ENCODE peak calls at places on chromosomes 16 and 17, in nine cellular contexts. One of them, this sample, is unnamed.

GRCh38 chr16:67100569-67101300 is 9.0 kb upstream of the PHAF1 start:
- DNase-seq in OCI-LY7: peak; percentile 44
- DNase-seq in kidney: no peak
- DNase-seq in A549: peak; percentile 51
- DNase-seq in bronchial epithelial cell: no peak
- DNase-seq in dorsolateral prefrontal cortex: no peak
- DNase-seq in HFF-Myc: no peak
- DNase-seq in HCT116: no peak
- DNase-seq in fibroblast of lung: peak; percentile 70
- DNase-seq in this sample: peak; percentile 64

GRCh38 chr16:31138621-31139578 is 3.4 kb upstream of the PRSS8 start:
- DNase-seq in HCT116: peak; percentile 84
- DNase-seq in OCI-LY7: no peak
- DNase-seq in kidney: peak; percentile 95
- DNase-seq in A549: peak; percentile 64
- DNase-seq in fibroblast of lung: peak; percentile 37
- DNase-seq in dorsolateral prefrontal cortex: no peak
- DNase-seq in HFF-Myc: no peak
- DNase-seq in bronchial epithelial cell: peak; percentile 86
- DNase-seq in this sample: peak; percentile 62

GRCh38 chr16:88303890-88304819 is 78.6 kb upstream of the ZNF469 start:
- DNase-seq in A549: no peak
- DNase-seq in kidney: peak; percentile 86
- DNase-seq in fibroblast of lung: peak; percentile 95
- DNase-seq in HCT116: no peak
- DNase-seq in bronchial epithelial cell: peak; percentile 49
- DNase-seq in HFF-Myc: peak; percentile 63
- DNase-seq in OCI-LY7: no peak
- DNase-seq in dorsolateral prefrontal cortex: no peak
- DNase-seq in this sample: peak; percentile 94

GRCh38 chr17:38583176-38583575 is 22.6 kb downstream of the SRCIN1 start:
- DNase-seq in dorsolateral prefrontal cortex: no peak
- DNase-seq in OCI-LY7: no peak
- DNase-seq in fibroblast of lung: no peak
- DNase-seq in HCT116: no peak
- DNase-seq in kidney: no peak
- DNase-seq in bronchial epithelial cell: no peak
- DNase-seq in HFF-Myc: no peak
- DNase-seq in A549: no peak
- DNase-seq in this sample: no peak

GRCh38 chr16:24853830-24854229 is 8.1 kb downstream of the SLC5A11 start:
- DNase-seq in kidney: no peak
- DNase-seq in fibroblast of lung: peak; percentile 36
- DNase-seq in HFF-Myc: no peak
- DNase-seq in A549: peak; percentile 86
- DNase-seq in bronchial epithelial cell: peak; percentile 54
- DNase-seq in HCT116: no peak
- DNase-seq in dorsolateral prefrontal cortex: peak; percentile 85
- DNase-seq in OCI-LY7: no peak
- DNase-seq in this sample: peak; percentile 72

GRCh38 chr17:36687736-36688135 is 86.4 kb downstream of the MRM1 start:
- DNase-seq in A549: no peak
- DNase-seq in kidney: no peak
- DNase-seq in OCI-LY7: no peak
- DNase-seq in fibroblast of lung: no peak
- DNase-seq in dorsolateral prefrontal cortex: no peak
- DNase-seq in HCT116: no peak
- DNase-seq in HFF-Myc: no peak
- DNase-seq in bronchial epithelial cell: no peak
- DNase-seq in this sample: no peak

GRCh38 chr17:61353211-61353610 is 46.4 kb upstream of the TBX2 start:
- DNase-seq in dorsolateral prefrontal cortex: no peak
- DNase-seq in kidney: no peak
- DNase-seq in bronchial epithelial cell: no peak
- DNase-seq in HFF-Myc: no peak
- DNase-seq in HCT116: no peak
- DNase-seq in fibroblast of lung: no peak
- DNase-seq in OCI-LY7: no peak
- DNase-seq in A549: no peak
- DNase-seq in this sample: no peak

GRCh38 chr17:75326587-75326955 is 37.3 kb upstream of the SLC25A19 start:
- DNase-seq in bronchial epithelial cell: no peak
- DNase-seq in A549: no peak
- DNase-seq in HCT116: no peak
- DNase-seq in OCI-LY7: no peak
- DNase-seq in fibroblast of lung: no peak
- DNase-seq in HFF-Myc: no peak
- DNase-seq in kidney: no peak
- DNase-seq in dorsolateral prefrontal cortex: no peak
- DNase-seq in this sample: no peak

GRCh38 chr17:50946223-50946890 is 80.2 kb upstream of the TOB1 start:
- DNase-seq in fibroblast of lung: no peak
- DNase-seq in dorsolateral prefrontal cortex: no peak
- DNase-seq in bronchial epithelial cell: no peak
- DNase-seq in OCI-LY7: no peak
- DNase-seq in HFF-Myc: no peak
- DNase-seq in A549: no peak
- DNase-seq in HCT116: no peak
- DNase-seq in kidney: no peak
- DNase-seq in this sample: no peak

GRCh38 chr17:21772321-21772720 is 80.0 kb downstream of the KCNJ18 start:
- DNase-seq in fibroblast of lung: no peak
- DNase-seq in OCI-LY7: no peak
- DNase-seq in A549: no peak
- DNase-seq in HCT116: no peak
- DNase-seq in kidney: no peak
- DNase-seq in dorsolateral prefrontal cortex: peak; percentile 10
- DNase-seq in bronchial epithelial cell: no peak
- DNase-seq in HFF-Myc: no peak
- DNase-seq in this sample: no peak

GRCh38 chr16:69906838-69907301 is 44.3 kb upstream of the CLEC18A start:
- DNase-seq in kidney: no peak
- DNase-seq in HFF-Myc: peak; percentile 75
- DNase-seq in bronchial epithelial cell: peak; percentile 23
- DNase-seq in fibroblast of lung: peak; percentile 80
- DNase-seq in HCT116: no peak
- DNase-seq in dorsolateral prefrontal cortex: no peak
- DNase-seq in OCI-LY7: no peak
- DNase-seq in A549: no peak
- DNase-seq in this sample: peak; percentile 30

GRCh38 chr16:67664871-67665270 is 1.7 kb downstream of the ENKD1 start:
- DNase-seq in HCT116: no peak
- DNase-seq in kidney: no peak
- DNase-seq in A549: no peak
- DNase-seq in HFF-Myc: no peak
- DNase-seq in OCI-LY7: no peak
- DNase-seq in bronchial epithelial cell: no peak
- DNase-seq in dorsolateral prefrontal cortex: no peak
- DNase-seq in fibroblast of lung: no peak
- DNase-seq in this sample: no peak

DNA sequence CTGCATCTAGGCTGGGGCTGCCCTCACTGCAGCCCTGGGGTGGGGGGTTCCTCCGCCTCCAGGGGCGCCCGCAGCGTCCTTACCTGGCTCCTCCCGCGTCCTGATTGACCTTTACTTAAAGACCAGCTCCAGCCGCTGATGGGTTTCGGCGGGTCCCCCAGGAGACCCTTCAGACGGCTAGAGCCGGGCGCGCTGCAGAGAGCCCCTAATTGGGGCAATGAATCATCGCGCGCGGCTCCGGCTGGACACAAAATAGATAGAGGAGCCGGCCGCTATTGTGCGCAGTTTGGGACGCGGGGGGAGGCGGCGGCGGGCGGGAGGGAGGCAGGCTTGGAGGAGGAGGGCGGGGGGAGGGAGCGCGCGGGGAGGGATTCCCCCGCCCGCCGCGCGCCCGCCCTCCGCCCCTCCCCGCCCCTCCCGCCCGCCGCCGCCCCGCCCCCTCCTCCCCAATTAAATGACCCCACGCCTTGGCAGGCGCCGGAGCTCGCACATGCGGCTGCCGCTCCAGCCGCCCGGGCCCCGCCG is 56.5 kb upstream of the CIBAR2 start:
- DNase-seq in A549: no peak
- DNase-seq in HCT116: no peak
- DNase-seq in fibroblast of lung: peak; percentile 61
- DNase-seq in kidney: peak; percentile 90
- DNase-seq in bronchial epithelial cell: no peak
- DNase-seq in OCI-LY7: no peak
- DNase-seq in HFF-Myc: no peak
- DNase-seq in dorsolateral prefrontal cortex: no peak
- DNase-seq in this sample: peak; percentile 59
- H3K4me3 ChIP-seq in A549: peak overlapping the region; percentile 73
- H3K4me3 ChIP-seq in HCT116: peak overlapping the region; percentile 25
- H3K4me3 ChIP-seq in fibroblast of lung: peak overlapping the region; percentile 14
- H3K4me3 ChIP-seq in kidney: peak overlapping the region; percentile 65
- H3K4me3 ChIP-seq in bronchial epithelial cell: no peak overlapping the region
- H3K4me3 ChIP-seq in OCI-LY7: no peak overlapping the region
- H3K4me3 ChIP-seq in HFF-Myc: peak overlapping the region; percentile 20
- H3K4me3 ChIP-seq in dorsolateral prefrontal cortex: peak overlapping the region; percentile 58
- H3K4me3 ChIP-seq in this sample: peak overlapping the region; percentile 21

DNA sequence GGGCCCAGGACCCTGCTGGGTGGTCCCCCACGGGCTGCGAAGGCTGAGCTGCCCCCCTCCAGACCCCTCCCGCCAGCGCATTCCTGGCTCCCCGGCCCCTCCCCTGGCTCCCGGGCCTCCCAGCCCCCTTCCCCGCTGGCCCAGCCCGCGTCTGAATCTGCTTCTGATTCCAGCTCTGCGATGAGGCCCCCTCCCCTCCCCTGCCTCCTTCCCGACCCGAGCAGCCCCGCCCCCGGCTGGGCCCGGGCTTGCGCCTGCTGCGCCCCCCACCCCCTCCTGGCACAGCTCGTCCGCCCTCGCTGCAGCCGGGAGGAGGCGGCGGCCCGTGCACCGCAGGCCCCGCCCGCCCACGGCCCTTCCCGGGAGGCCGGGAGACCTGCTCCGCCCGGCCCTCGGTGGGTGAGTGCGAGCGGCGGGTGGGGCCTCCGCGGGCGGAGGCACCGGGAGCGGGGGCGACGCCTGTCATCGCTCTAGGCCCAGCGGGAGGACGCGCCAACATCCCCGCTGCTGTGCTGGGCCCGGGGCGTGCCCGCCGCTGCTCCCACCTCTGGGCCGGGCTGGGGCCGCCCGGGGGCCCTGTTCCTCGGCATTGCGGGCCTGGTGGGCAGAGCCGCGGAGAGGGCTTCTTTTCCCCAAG is at the start of gene NTN3:
- DNase-seq in A549: no peak
- DNase-seq in dorsolateral prefrontal cortex: no peak
- DNase-seq in kidney: no peak
- DNase-seq in HFF-Myc: no peak
- DNase-seq in OCI-LY7: peak; percentile 62
- DNase-seq in fibroblast of lung: no peak
- DNase-seq in bronchial epithelial cell: no peak
- DNase-seq in HCT116: no peak
- DNase-seq in this sample: no peak
- H3K4me3 ChIP-seq in A549: no peak within 1 kb of the TSS
- H3K4me3 ChIP-seq in dorsolateral prefrontal cortex: peak within 1 kb of the TSS; percentile 49
- H3K4me3 ChIP-seq in kidney: no peak within 1 kb of the TSS
- H3K4me3 ChIP-seq in HFF-Myc: no peak within 1 kb of the TSS
- H3K4me3 ChIP-seq in OCI-LY7: peak within 1 kb of the TSS; percentile 60
- H3K4me3 ChIP-seq in fibroblast of lung: no peak within 1 kb of the TSS
- H3K4me3 ChIP-seq in bronchial epithelial cell: peak within 1 kb of the TSS; percentile 10
- H3K4me3 ChIP-seq in HCT116: no peak within 1 kb of the TSS
- H3K4me3 ChIP-seq in this sample: no peak within 1 kb of the TSS

DNA sequence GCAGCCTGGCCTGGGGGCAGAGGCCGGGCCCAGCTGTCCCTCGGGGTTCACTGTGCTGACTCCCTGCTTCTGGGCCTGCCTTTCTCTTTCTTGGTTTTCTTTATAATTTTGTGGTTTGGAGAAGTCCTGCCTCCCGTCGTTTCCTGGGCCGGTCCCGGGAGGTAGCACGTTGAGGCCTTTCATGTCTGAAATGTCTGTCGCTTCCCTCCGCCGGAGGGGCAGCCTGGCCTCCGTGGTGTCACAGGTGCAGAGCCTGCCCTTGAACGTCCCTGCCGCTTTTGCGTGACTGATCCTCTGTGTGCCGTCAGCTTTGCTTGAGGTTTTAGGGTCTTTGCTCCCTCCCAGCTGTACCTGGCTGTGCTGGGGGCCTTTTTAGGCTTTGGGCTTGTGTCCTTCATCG is 23.7 kb downstream of the FLYWCH1 start:
- DNase-seq in fibroblast of lung: no peak
- DNase-seq in A549: no peak
- DNase-seq in HCT116: no peak
- DNase-seq in bronchial epithelial cell: no peak
- DNase-seq in HFF-Myc: no peak
- DNase-seq in OCI-LY7: no peak
- DNase-seq in dorsolateral prefrontal cortex: no peak
- DNase-seq in kidney: no peak
- DNase-seq in this sample: no peak
- H3K4me3 ChIP-seq in fibroblast of lung: no peak overlapping the region
- H3K4me3 ChIP-seq in A549: no peak overlapping the region
- H3K4me3 ChIP-seq in HCT116: no peak overlapping the region
- H3K4me3 ChIP-seq in bronchial epithelial cell: no peak overlapping the region
- H3K4me3 ChIP-seq in HFF-Myc: no peak overlapping the region
- H3K4me3 ChIP-seq in OCI-LY7: no peak overlapping the region
- H3K4me3 ChIP-seq in dorsolateral prefrontal cortex: no peak overlapping the region
- H3K4me3 ChIP-seq in kidney: no peak overlapping the region
- H3K4me3 ChIP-seq in this sample: no peak overlapping the region

DNA sequence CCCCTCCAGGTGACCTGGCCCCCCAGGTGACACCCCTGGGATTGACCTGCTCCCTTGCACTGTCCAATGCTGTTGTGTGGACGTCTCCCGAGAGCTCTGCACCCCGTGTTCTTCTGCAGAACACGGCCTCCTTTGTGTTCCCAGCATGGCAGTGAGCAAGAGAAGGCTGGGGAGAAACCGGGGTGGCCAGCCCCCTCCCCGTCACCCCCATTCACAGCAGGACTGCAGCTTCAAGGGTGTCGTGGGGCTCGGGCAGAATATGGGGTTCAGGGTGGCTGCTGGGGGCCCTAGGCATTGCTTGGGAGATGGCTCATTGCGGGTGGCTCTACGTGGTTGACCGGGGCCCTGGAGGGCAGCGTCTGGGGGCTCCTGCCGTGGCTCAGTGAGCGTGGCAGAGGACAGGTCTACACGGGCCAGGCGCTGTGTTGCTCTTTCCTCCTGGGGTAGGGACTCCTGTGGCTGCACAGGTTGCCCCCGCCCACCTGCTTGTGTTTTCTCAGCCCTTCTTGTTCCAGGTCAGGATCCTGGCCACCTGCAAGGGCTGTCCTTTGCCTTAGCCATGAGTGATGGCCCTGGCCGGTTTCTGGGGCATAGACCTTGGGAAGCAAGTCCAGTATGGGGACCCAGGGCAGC is 12.5 kb downstream of the GSE1 start:
- DNase-seq in fibroblast of lung: no peak
- DNase-seq in HFF-Myc: no peak
- DNase-seq in HCT116: no peak
- DNase-seq in dorsolateral prefrontal cortex: no peak
- DNase-seq in kidney: no peak
- DNase-seq in OCI-LY7: no peak
- DNase-seq in bronchial epithelial cell: no peak
- DNase-seq in A549: no peak
- DNase-seq in this sample: no peak
- H3K4me3 ChIP-seq in fibroblast of lung: no peak overlapping the region
- H3K4me3 ChIP-seq in HFF-Myc: no peak overlapping the region
- H3K4me3 ChIP-seq in HCT116: no peak overlapping the region
- H3K4me3 ChIP-seq in dorsolateral prefrontal cortex: no peak overlapping the region
- H3K4me3 ChIP-seq in kidney: no peak overlapping the region
- H3K4me3 ChIP-seq in OCI-LY7: no peak overlapping the region
- H3K4me3 ChIP-seq in bronchial epithelial cell: no peak overlapping the region
- H3K4me3 ChIP-seq in A549: no peak overlapping the region
- H3K4me3 ChIP-seq in this sample: no peak overlapping the region